ENCODE peak calls at places on chromosomes 13 and 19, in four cellular contexts. P, N, J and A are unnamed samples.
A peak's percentile ranks its signal among the peaks of the same experiment; 100 is the strongest.

GRCh38 chr19:51163257-51163656 is 21.2 kb downstream of the SIGLEC7 start:
- DNase-seq in N (no peak), J (no peak), P (no peak), A (no peak)

GRCh38 chr13:47085346-47085745 is 188.5 kb upstream of the HTR2A start:
- DNase-seq in N (no peak), P (no peak), J (no peak), A (no peak)

GRCh38 chr19:28468701-28469459 is 744.1 kb downstream of the UQCRFS1 start:
- DNase-seq in P (peak; percentile 73), N (peak; percentile 39), J (no peak), A (no peak)

GRCh38 chr13:113410472-113411201 is 42.7 kb downstream of the ADPRHL1 start:
- DNase-seq in P (no peak), N (peak; percentile 59), J (no peak), A (no peak)

GRCh38 chr13:30339721-30340366 is 32.5 kb upstream of the KATNAL1 start:
- DNase-seq in N (no peak), J (no peak), P (no peak), A (no peak)

GRCh38 chr13:23898101-23898500 is 799 bp upstream of the C1QTNF9B start:
- DNase-seq in N (no peak), P (no peak), J (no peak), A (no peak)

GRCh38 chr13:72953391-72953960 is 105.3 kb upstream of the KLF5 start:
- DNase-seq in J (no peak), P (no peak), N (no peak), A (no peak)

GRCh38 chr19:54444737-54445136 is 4.3 kb upstream of the LENG8 start:
- DNase-seq in P (no peak), N (no peak), J (no peak), A (no peak)

GRCh38 chr13:45361596-45362206 is 20.7 kb upstream of the TPT1 start:
- DNase-seq in P (peak; percentile 69), N (peak; percentile 40), J (no peak), A (no peak)

GRCh38 chr13:50911051-50911690 is 1.6 kb downstream of the RNASEH2B start:
- DNase-seq in J (no peak), N (no peak), P (no peak), A (peak; percentile 15)

GRCh38 chr13:89602655-89603054 is 1744.8 kb upstream of the MIR17HG start:
- DNase-seq in J (no peak), P (no peak), N (no peak), A (no peak)

GRCh38 chr19:15330801-15331418 is 1.4 kb downstream of the BRD4 start:
- DNase-seq in J (no peak), N (peak; percentile 74), P (no peak), A (peak; percentile 17)

GRCh38 chr19:743168-743687 is 7.7 kb upstream of the MISP start:
- DNase-seq in N (peak; percentile 30), J (no peak), P (no peak), A (no peak)

GRCh38 chr19:53881482-53882390 is at the start of gene PRKCG:
- DNase-seq in N (peak; percentile 69), J (no peak), P (peak; percentile 77), A (peak; percentile 78)

GRCh38 chr13:48400090-48400694 is 12.7 kb downstream of the LPAR6 start:
- DNase-seq in P (no peak), N (no peak), J (no peak), A (no peak)

GRCh38 chr13:83829800-83830199 is 52.5 kb downstream of the SLITRK1 start:
- DNase-seq in N (peak; percentile 2), P (no peak), J (no peak), A (no peak)

GRCh38 chr19:37953576-37954303 is 46.7 kb downstream of the SIPA1L3 start:
- DNase-seq in P (no peak), N (peak; percentile 72), J (no peak), A (peak; percentile 67)
- H3K4me2 ChIP-seq in P (no peak overlapping the region), N (no peak overlapping the region), J (peak overlapping the region; percentile 10), A (no peak overlapping the region)

DNA sequence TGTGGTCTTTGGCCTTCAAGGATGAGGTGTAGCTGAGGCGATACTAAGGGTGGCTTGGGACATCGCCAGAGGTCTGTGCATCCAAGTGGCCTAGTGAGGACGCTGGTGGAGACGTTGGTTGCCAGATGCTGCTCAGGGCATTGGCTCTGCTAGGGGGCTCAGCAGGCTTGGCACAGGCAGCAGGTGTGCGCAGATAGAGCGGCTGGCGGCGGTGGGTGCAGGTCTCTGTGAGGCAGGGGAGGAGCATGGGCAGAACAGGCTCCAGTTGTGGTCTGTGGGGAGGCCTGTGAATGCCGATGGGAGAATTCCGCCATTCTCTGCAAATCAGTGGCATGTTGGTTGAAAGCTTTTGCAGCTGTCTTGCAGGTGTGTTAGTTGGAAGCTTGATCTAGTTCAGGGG is 21.2 kb downstream of the PRAM1 start:
- DNase-seq in N (no peak), P (no peak), J (no peak), A (no peak)
- H3K4me2 ChIP-seq in N (no peak overlapping the region), P (no peak overlapping the region), J (no peak overlapping the region), A (no peak overlapping the region)

GRCh38 chr19:45876411-45877197 is 9.3 kb downstream of the IRF2BP1 start:
- DNase-seq in N (peak; percentile 67), J (no peak), P (peak; percentile 60), A (no peak)
- H3K4me2 ChIP-seq in N (peak overlapping the region; percentile 39), J (peak overlapping the region; percentile 77), P (peak overlapping the region; percentile 23), A (peak overlapping the region; percentile 46)

GRCh38 chr19:6774821-6775707 is 2.6 kb downstream of the VAV1 start:
- DNase-seq in P (no peak), J (no peak), N (no peak), A (no peak)
- H3K4me2 ChIP-seq in P (no peak overlapping the region), J (no peak overlapping the region), N (no peak overlapping the region), A (no peak overlapping the region)

GRCh38 chr19:29886535-29886934 is 55.5 kb upstream of the URI1 start:
- DNase-seq in P (no peak), N (no peak), J (no peak), A (no peak)
- H3K4me2 ChIP-seq in P (no peak overlapping the region), N (no peak overlapping the region), J (no peak overlapping the region), A (no peak overlapping the region)

GRCh38 chr13:77915676-77916075 is 3.0 kb downstream of the EDNRB start:
- DNase-seq in P (no peak), N (no peak), J (no peak), A (no peak)
- H3K4me2 ChIP-seq in P (peak overlapping the region; percentile 73), N (no peak overlapping the region), J (peak overlapping the region; percentile 35), A (no peak overlapping the region)

DNA sequence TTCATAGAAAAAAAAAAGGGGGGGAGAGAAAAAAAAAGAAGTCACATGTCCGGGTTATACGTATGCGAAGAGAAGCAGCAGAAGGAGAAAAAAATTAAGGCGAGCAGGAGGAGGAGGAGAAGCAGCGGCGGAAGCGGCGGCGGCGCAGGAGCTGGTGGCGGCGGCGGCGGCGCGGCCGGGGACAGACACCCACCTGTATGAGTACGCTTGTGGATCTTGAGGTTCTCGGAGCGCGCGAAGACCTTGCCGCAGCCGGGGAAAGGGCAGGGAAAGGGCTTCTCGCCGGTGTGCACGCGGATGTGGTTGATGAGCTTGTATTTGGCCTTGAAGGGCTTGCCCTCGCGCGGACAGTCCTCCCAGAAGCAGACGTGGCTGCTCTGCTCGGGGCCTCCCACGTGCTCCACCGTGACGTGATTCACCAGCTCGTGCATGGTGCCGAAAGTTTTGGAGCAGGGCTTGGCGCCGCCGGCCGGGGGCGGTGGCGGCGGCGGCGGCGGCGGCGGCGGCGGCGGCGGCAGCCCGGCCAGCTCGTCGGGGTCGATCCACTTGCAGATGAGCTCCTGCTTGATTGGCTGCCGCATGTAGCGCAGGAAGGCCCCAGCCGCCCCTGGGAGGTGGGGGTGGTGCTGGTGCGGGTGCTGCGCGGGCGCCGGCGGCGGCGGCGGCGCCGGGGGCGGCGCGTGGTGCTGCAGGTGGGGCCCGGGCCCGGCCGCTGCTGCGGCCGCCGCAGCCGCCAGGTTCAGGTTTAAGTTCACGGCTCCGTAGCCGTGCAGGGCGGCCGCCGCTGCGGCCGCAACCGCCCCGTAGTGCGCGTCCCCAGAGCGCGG is 1.4 kb downstream of the ZIC5 start:
- DNase-seq in N (peak; percentile 92), J (no peak), P (peak; percentile 88), A (no peak)
- H3K4me2 ChIP-seq in N (peak overlapping the region; percentile 39), J (peak overlapping the region; percentile 81), P (peak overlapping the region; percentile 98), A (peak overlapping the region; percentile 95)

GRCh38 chr19:2634960-2635359 is 67.5 kb downstream of the GNG7 start:
- DNase-seq in J (no peak), N (no peak), P (no peak), A (no peak)
- H3K4me2 ChIP-seq in J (no peak overlapping the region), N (no peak overlapping the region), P (no peak overlapping the region), A (no peak overlapping the region)